ENCODE peak calls at places on chromosomes 7 and 10, in four cellular contexts. F, U, V and O are unnamed samples.

GRCh38 chr7:377069-378040 is 87.4 kb downstream of the FOXL3 start:
- DNase-seq in F (peak), U (peak), V (no peak), O (peak)

GRCh38 chr10:77012811-77013500 is 624.7 kb downstream of the KCNMA1 start:
- DNase-seq in F (no peak), U (no peak), V (no peak), O (no peak)

GRCh38 chr7:2621061-2621828 is 10.5 kb upstream of the TTYH3 start:
- DNase-seq in F (peak), U (no peak), V (no peak), O (no peak)

GRCh38 chr10:120979435-120980315 is 128.5 kb downstream of the WDR11 start:
- DNase-seq in F (peak), U (no peak), V (no peak), O (peak)

GRCh38 chr10:124590216-124591122 is 128.8 kb downstream of the LHPP start:
- DNase-seq in F (no peak), U (no peak), V (no peak), O (no peak)

GRCh38 chr7:157907998-157908782 is 571.4 kb downstream of the DNAJB6 start:
- DNase-seq in F (no peak), U (no peak), V (no peak), O (no peak)

GRCh38 chr7:86453454-86453853 is 190.3 kb upstream of the GRM3 start:
- DNase-seq in F (no peak), U (no peak), V (no peak), O (no peak)

GRCh38 chr10:49008056-49008455 is 68.4 kb upstream of the LRRC18 start:
- DNase-seq in F (no peak), U (no peak), V (no peak), O (no peak)

GRCh38 chr7:416761-417624 is 102.7 kb downstream of the PDGFA start:
- DNase-seq in F (no peak), U (no peak), V (no peak), O (peak)

DNA sequence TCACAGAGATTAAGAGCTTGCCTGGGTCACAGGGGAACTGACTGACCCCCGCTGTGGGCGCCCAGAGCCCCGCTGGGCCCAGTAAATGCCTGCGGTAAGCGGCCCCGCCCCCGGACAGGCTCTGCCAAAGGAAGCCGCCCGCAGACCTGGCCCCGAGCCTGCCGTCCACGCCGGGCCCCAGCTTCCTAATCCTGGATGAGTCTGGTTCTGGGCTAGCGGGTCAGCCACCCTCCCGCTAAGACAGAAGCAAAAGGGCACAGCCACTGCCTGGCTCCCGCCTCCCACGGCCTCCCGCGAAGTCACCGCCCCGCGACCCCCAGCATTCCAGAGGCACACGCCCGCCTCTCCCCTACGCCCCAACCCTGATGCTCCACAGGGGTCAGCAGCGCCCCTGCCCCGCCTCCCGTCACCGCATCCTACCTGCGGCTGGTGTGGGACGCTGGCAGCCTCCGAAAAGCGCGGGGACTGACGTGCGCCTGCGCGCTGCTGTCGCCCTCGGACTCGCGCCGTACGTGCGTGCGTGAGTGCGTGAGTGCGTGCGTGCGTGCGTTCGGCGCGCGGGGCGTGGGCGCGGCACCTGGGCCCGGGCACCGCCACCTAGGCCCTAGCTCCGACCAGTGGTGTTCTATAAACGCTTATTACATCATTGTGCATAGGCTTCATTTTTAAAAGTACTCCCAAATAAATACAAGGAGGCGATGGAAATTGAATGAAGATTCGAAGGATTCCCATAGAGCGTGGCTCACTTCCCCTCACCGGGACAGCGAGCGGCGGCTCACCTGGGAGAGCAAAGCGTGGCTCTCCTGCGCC is at the start of gene FIGNL1:
- DNase-seq in F (peak), U (peak), V (peak), O (peak)
- TF ChIP-seq USF1 in F (no peak), U (no peak), V (no peak), O (no peak)

GRCh38 chr7:73992104-73992562 is 35.8 kb upstream of the ELN start:
- DNase-seq in F (no peak), U (no peak), V (no peak), O (no peak)
- TF ChIP-seq USF1 in F (no peak), U (no peak), V (no peak), O (no peak)

GRCh38 chr7:122710951-122711350 is 8.2 kb upstream of the RNF148 start:
- DNase-seq in F (no peak), U (no peak), V (no peak), O (no peak)
- TF ChIP-seq USF1 in F (no peak), U (no peak), V (no peak), O (no peak)

GRCh38 chr10:113907166-113907565 is 52.7 kb downstream of the NHLRC2 start:
- DNase-seq in F (no peak), U (no peak), V (no peak), O (no peak)
- TF ChIP-seq USF1 in F (no peak), U (no peak), V (no peak), O (no peak)